ENCODE peak calls at places on chromosomes 1 and 21, in five cellular contexts. One of them, this sample, is unnamed.
A peak's percentile ranks its signal among the peaks of the same experiment; 100 is the strongest.

GRCh38 chr1:54835970-54836369 is 34.8 kb upstream of the TTC22 start:
- DNase-seq in SJSA1: no peak
- DNase-seq in ovary: no peak
- DNase-seq in fibroblast of the aortic adventitia: no peak
- DNase-seq in effector memory CD4-positive, alpha-beta T cell: no peak
- DNase-seq in this sample: no peak

GRCh38 chr1:12302798-12303447 is 73.1 kb downstream of the VPS13D start:
- DNase-seq in fibroblast of the aortic adventitia: no peak
- DNase-seq in SJSA1: no peak
- DNase-seq in effector memory CD4-positive, alpha-beta T cell: no peak
- DNase-seq in ovary: no peak
- DNase-seq in this sample: no peak

GRCh38 chr21:39073063-39073462 is 110.2 kb downstream of the PSMG1 start:
- DNase-seq in fibroblast of the aortic adventitia: peak; percentile 26
- DNase-seq in SJSA1: no peak
- DNase-seq in effector memory CD4-positive, alpha-beta T cell: no peak
- DNase-seq in ovary: no peak
- DNase-seq in this sample: no peak

GRCh38 chr1:40877681-40878080 is 15.5 kb upstream of the CITED4 start:
- DNase-seq in ovary: peak; percentile 43
- DNase-seq in fibroblast of the aortic adventitia: peak; percentile 83
- DNase-seq in effector memory CD4-positive, alpha-beta T cell: no peak
- DNase-seq in SJSA1: peak; percentile 87
- DNase-seq in this sample: peak; percentile 80

GRCh38 chr1:19010995-19011696 is 54.7 kb upstream of the IFFO2 start:
- DNase-seq in ovary: peak; percentile 55
- DNase-seq in effector memory CD4-positive, alpha-beta T cell: peak; percentile 18
- DNase-seq in SJSA1: peak; percentile 96
- DNase-seq in fibroblast of the aortic adventitia: peak; percentile 95
- DNase-seq in this sample: peak; percentile 87

GRCh38 chr21:42991992-42992740 is 17.8 kb downstream of the PKNOX1 start:
- DNase-seq in ovary: peak; percentile 85
- DNase-seq in fibroblast of the aortic adventitia: peak; percentile 90
- DNase-seq in SJSA1: peak; percentile 86
- DNase-seq in effector memory CD4-positive, alpha-beta T cell: no peak
- DNase-seq in this sample: peak; percentile 69

GRCh38 chr1:5198328-5198727 is 543.9 kb downstream of the AJAP1 start:
- DNase-seq in SJSA1: no peak
- DNase-seq in effector memory CD4-positive, alpha-beta T cell: no peak
- DNase-seq in ovary: no peak
- DNase-seq in fibroblast of the aortic adventitia: no peak
- DNase-seq in this sample: no peak

GRCh38 chr1:20211511-20211931 is 25.2 kb upstream of the PLA2G2C start:
- DNase-seq in ovary: peak; percentile 54
- DNase-seq in fibroblast of the aortic adventitia: no peak
- DNase-seq in effector memory CD4-positive, alpha-beta T cell: no peak
- DNase-seq in SJSA1: no peak
- DNase-seq in this sample: no peak

GRCh38 chr1:175072131-175072941 is 4.7 kb downstream of the TNN start:
- DNase-seq in fibroblast of the aortic adventitia: peak; percentile 49
- DNase-seq in ovary: no peak
- DNase-seq in effector memory CD4-positive, alpha-beta T cell: no peak
- DNase-seq in SJSA1: peak; percentile 73
- DNase-seq in this sample: peak; percentile 43

GRCh38 chr1:236489710-236490377 is 33.9 kb upstream of the LGALS8 start:
- DNase-seq in effector memory CD4-positive, alpha-beta T cell: no peak
- DNase-seq in ovary: no peak
- DNase-seq in SJSA1: no peak
- DNase-seq in fibroblast of the aortic adventitia: peak; percentile 78
- DNase-seq in this sample: no peak

GRCh38 chr1:183368213-183369108 is 49.7 kb downstream of the NMNAT2 start:
- DNase-seq in SJSA1: no peak
- DNase-seq in fibroblast of the aortic adventitia: no peak
- DNase-seq in ovary: no peak
- DNase-seq in effector memory CD4-positive, alpha-beta T cell: no peak
- DNase-seq in this sample: no peak

GRCh38 chr1:247115141-247115510 is 11.0 kb upstream of the ZNF669 start:
- DNase-seq in effector memory CD4-positive, alpha-beta T cell: no peak
- DNase-seq in fibroblast of the aortic adventitia: no peak
- DNase-seq in ovary: no peak
- DNase-seq in SJSA1: no peak
- DNase-seq in this sample: no peak

GRCh38 chr1:24727490-24728214 is 17.6 kb upstream of the CLIC4 start:
- DNase-seq in fibroblast of the aortic adventitia: peak; percentile 82
- DNase-seq in ovary: peak; percentile 89
- DNase-seq in SJSA1: peak; percentile 80
- DNase-seq in effector memory CD4-positive, alpha-beta T cell: no peak
- DNase-seq in this sample: no peak

GRCh38 chr1:67677408-67677807 is 7.6 kb upstream of the GADD45A start:
- DNase-seq in fibroblast of the aortic adventitia: no peak
- DNase-seq in ovary: no peak
- DNase-seq in SJSA1: no peak
- DNase-seq in effector memory CD4-positive, alpha-beta T cell: no peak
- DNase-seq in this sample: no peak

GRCh38 chr1:67674260-67675011 is 10.6 kb upstream of the GADD45A start:
- DNase-seq in effector memory CD4-positive, alpha-beta T cell: peak; percentile 22
- DNase-seq in ovary: peak; percentile 34
- DNase-seq in fibroblast of the aortic adventitia: peak; percentile 79
- DNase-seq in SJSA1: no peak
- DNase-seq in this sample: peak; percentile 68

GRCh38 chr1:67676946-67677345 is 8.1 kb upstream of the GADD45A start:
- DNase-seq in SJSA1: no peak
- DNase-seq in ovary: no peak
- DNase-seq in fibroblast of the aortic adventitia: no peak
- DNase-seq in effector memory CD4-positive, alpha-beta T cell: no peak
- DNase-seq in this sample: no peak

GRCh38 chr1:67677925-67678324 is 7.1 kb upstream of the GADD45A start:
- DNase-seq in ovary: no peak
- DNase-seq in fibroblast of the aortic adventitia: peak; percentile 68
- DNase-seq in SJSA1: no peak
- DNase-seq in effector memory CD4-positive, alpha-beta T cell: no peak
- DNase-seq in this sample: no peak

GRCh38 chr1:67675800-67676199 is 9.2 kb upstream of the GADD45A start:
- DNase-seq in SJSA1: no peak
- DNase-seq in fibroblast of the aortic adventitia: no peak
- DNase-seq in ovary: no peak
- DNase-seq in effector memory CD4-positive, alpha-beta T cell: no peak
- DNase-seq in this sample: peak; percentile 31
- H3K4me3 ChIP-seq in SJSA1: no peak overlapping the region
- H3K4me3 ChIP-seq in fibroblast of the aortic adventitia: no peak overlapping the region
- H3K4me3 ChIP-seq in ovary: no peak overlapping the region
- H3K4me3 ChIP-seq in effector memory CD4-positive, alpha-beta T cell: no peak overlapping the region
- H3K4me3 ChIP-seq in this sample: no peak overlapping the region

GRCh38 chr1:67721112-67721511 is 36.1 kb downstream of the GADD45A start:
- DNase-seq in SJSA1: no peak
- DNase-seq in effector memory CD4-positive, alpha-beta T cell: no peak
- DNase-seq in fibroblast of the aortic adventitia: no peak
- DNase-seq in ovary: no peak
- DNase-seq in this sample: no peak
- H3K4me3 ChIP-seq in SJSA1: no peak overlapping the region
- H3K4me3 ChIP-seq in effector memory CD4-positive, alpha-beta T cell: no peak overlapping the region
- H3K4me3 ChIP-seq in fibroblast of the aortic adventitia: no peak overlapping the region
- H3K4me3 ChIP-seq in ovary: no peak overlapping the region
- H3K4me3 ChIP-seq in this sample: no peak overlapping the region

GRCh38 chr1:243842978-243843490 is 7.0 kb downstream of the AKT3 start:
- DNase-seq in effector memory CD4-positive, alpha-beta T cell: no peak
- DNase-seq in fibroblast of the aortic adventitia: peak; percentile 73
- DNase-seq in ovary: no peak
- DNase-seq in SJSA1: peak; percentile 70
- DNase-seq in this sample: peak; percentile 56
- H3K4me3 ChIP-seq in effector memory CD4-positive, alpha-beta T cell: no peak overlapping the region
- H3K4me3 ChIP-seq in fibroblast of the aortic adventitia: peak overlapping the region; percentile 26
- H3K4me3 ChIP-seq in ovary: no peak overlapping the region
- H3K4me3 ChIP-seq in SJSA1: peak overlapping the region; percentile 27
- H3K4me3 ChIP-seq in this sample: no peak overlapping the region

DNA sequence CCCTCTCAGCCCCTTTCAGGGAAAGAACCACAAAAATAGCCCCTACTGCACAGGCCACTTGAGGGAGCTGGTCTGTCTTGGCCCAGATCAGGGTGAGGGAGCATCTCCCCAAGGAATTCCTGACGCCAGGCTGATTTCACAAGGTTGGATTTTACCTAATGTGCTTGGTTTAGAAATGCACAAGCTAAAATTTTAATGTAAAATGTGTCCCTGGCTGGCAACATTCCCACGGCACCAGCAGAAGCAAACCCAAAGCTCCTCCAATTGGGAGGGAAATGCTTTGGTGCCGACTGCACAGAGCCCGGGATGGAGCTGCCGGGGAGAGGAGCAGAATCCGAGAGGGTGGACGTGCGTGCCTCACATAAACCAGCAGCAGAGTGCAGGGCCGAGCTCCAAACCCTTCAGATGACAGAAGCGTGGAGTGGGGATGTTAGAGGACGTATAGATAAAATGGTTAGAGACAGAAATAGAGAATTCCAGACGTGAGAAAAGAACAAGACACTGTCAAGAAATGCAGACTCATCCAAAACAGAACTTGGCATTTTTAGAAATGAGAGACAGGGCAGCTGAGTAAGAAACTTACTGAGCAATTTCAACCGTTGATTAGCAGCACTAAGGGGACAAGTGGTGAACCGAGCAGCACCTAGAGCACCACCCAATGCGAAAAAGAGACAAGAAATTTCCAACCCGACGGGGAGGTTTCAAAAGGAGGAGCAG is 41.6 kb upstream of the TMEM52 start:
- DNase-seq in fibroblast of the aortic adventitia: peak; percentile 70
- DNase-seq in SJSA1: no peak
- DNase-seq in effector memory CD4-positive, alpha-beta T cell: no peak
- DNase-seq in ovary: no peak
- DNase-seq in this sample: no peak
- H3K4me3 ChIP-seq in fibroblast of the aortic adventitia: no peak overlapping the region
- H3K4me3 ChIP-seq in SJSA1: no peak overlapping the region
- H3K4me3 ChIP-seq in effector memory CD4-positive, alpha-beta T cell: no peak overlapping the region
- H3K4me3 ChIP-seq in ovary: no peak overlapping the region
- H3K4me3 ChIP-seq in this sample: no peak overlapping the region